ENCODE peak calls at places on chromosomes 16 and 17, in eight cellular contexts. O, E, R, B, U, J, F and H are unnamed samples.

GRCh38 chr17:41492351-41492750 is 2.6 kb upstream of the KRT36 start:
- DNase-seq in B (no peak), U (no peak), R (peak; percentile 23), E (no peak), O (peak; percentile 71), F (no peak), J (no peak), H (no peak)

GRCh38 chr16:47905771-47906170 is 250.0 kb downstream of the ABCC12 start:
- DNase-seq in U (no peak), F (no peak), E (no peak), J (no peak), R (no peak), B (no peak), O (no peak), H (no peak)

GRCh38 chr17:80261159-80261894 is 675 bp downstream of the RNF213 start:
- DNase-seq in E (peak; percentile 23), O (peak; percentile 69), F (no peak), J (peak; percentile 85), B (no peak), U (peak; percentile 34), R (no peak), H (peak; percentile 55)

GRCh38 chr17:17724991-17725852 is 44.0 kb downstream of the RAI1 start:
- DNase-seq in O (peak; percentile 43), B (no peak), F (no peak), J (no peak), R (no peak), E (no peak), U (no peak), H (no peak)

GRCh38 chr16:85497622-85498314 is 115.4 kb upstream of the GSE1 start:
- DNase-seq in J (no peak), E (no peak), R (no peak), B (no peak), U (peak; percentile 44), F (no peak), O (no peak), H (no peak)

GRCh38 chr16:8173111-8173644 is 417.1 kb downstream of the TMEM114 start:
- DNase-seq in U (peak; percentile 86), F (no peak), O (peak; percentile 27), J (peak; percentile 56), E (peak; percentile 74), R (peak; percentile 7), B (peak; percentile 1), H (peak; percentile 85)

GRCh38 chr16:19223235-19223847 is 55.3 kb downstream of the SYT17 start:
- DNase-seq in O (no peak), R (no peak), J (peak; percentile 51), E (no peak), F (no peak), U (peak; percentile 66), B (no peak), H (no peak)

GRCh38 chr17:75090871-75091854 is 3.4 kb downstream of the SLC16A5 start:
- DNase-seq in F (no peak), R (no peak), B (no peak), J (no peak), O (no peak), E (no peak), U (peak; percentile 49), H (no peak)

GRCh38 chr17:64502021-64502420 is 4.1 kb downstream of the DDX5 start:
- DNase-seq in J (no peak), U (no peak), F (no peak), O (no peak), E (no peak), B (no peak), R (no peak), H (no peak)

GRCh38 chr17:28154242-28154641 is 111.8 kb downstream of the NLK start:
- DNase-seq in F (no peak), R (no peak), U (no peak), B (no peak), O (no peak), E (no peak), J (no peak), H (no peak)

GRCh38 chr17:75124819-75125162 is 6.8 kb downstream of the NT5C start:
- DNase-seq in E (no peak), U (no peak), F (no peak), R (no peak), B (no peak), J (no peak), O (no peak), H (no peak)

GRCh38 chr16:22109258-22109898 is 17.0 kb downstream of the VWA3A start:
- DNase-seq in O (no peak), F (no peak), U (no peak), E (no peak), B (no peak), R (no peak), J (no peak), H (no peak)

GRCh38 chr16:1941162-1941923 is 1.7 kb downstream of the MSRB1 start:
- DNase-seq in R (no peak), F (no peak), B (no peak), J (no peak), E (no peak), U (peak; percentile 75), O (peak; percentile 39), H (no peak)

GRCh38 chr16:25343976-25344375 is 86.3 kb upstream of the ZKSCAN2 start:
- DNase-seq in B (no peak), F (no peak), O (no peak), R (no peak), J (no peak), U (no peak), E (no peak), H (no peak)

GRCh38 chr16:27177031-27177774 is 26.1 kb upstream of the KDM8 start:
- DNase-seq in E (no peak), B (peak; percentile 80), O (peak; percentile 71), U (no peak), R (peak; percentile 31), J (no peak), F (peak; percentile 62), H (no peak)

GRCh38 chr17:31678431-31678830 is 180.6 kb downstream of the COPRS start:
- DNase-seq in U (no peak), E (no peak), R (peak; percentile 59), B (no peak), O (no peak), F (no peak), J (no peak), H (no peak)

GRCh38 chr16:23491490-23492391 is 18.6 kb downstream of the GGA2 start:
- DNase-seq in E (no peak), R (no peak), F (no peak), O (peak; percentile 16), U (no peak), B (no peak), J (no peak), H (no peak)

GRCh38 chr17:2485543-2485942 is 26.1 kb downstream of the METTL16 start:
- DNase-seq in B (no peak), F (no peak), O (peak; percentile 57), R (peak; percentile 4), J (no peak), U (no peak), E (no peak), H (no peak)

GRCh38 chr16:75247249-75247648 is 4.2 kb downstream of the BCAR1 start:
- DNase-seq in F (no peak), O (no peak), B (no peak), E (no peak), J (no peak), R (no peak), U (no peak), H (no peak)

GRCh38 chr17:70040336-70040735 is 34.7 kb upstream of the KCNJ16 start:
- DNase-seq in U (no peak), B (peak; percentile 79), R (no peak), O (no peak), E (no peak), J (no peak), F (no peak), H (no peak)

GRCh38 chr17:2042355-2042929 is 620 bp downstream of the OVCA2 start:
- DNase-seq in F (no peak), B (no peak), J (no peak), R (no peak), O (peak; percentile 64), U (peak; percentile 22), E (peak; percentile 29), H (no peak)

GRCh38 chr17:39863918-39864746 is at the start of gene IKZF3:
- DNase-seq in J (peak; percentile 75), B (no peak), F (no peak), O (peak; percentile 17), E (peak; percentile 37), U (peak; percentile 67), R (no peak), H (no peak)

GRCh38 chr17:2580641-2581040 is 12.8 kb upstream of the PAFAH1B1 start:
- DNase-seq in U (no peak), F (no peak), B (no peak), O (no peak), E (no peak), J (no peak), R (no peak), H (no peak)

GRCh38 chr17:80118601-80119270 is 17.4 kb downstream of the GAA start:
- DNase-seq in F (no peak), E (no peak), U (no peak), B (no peak), O (no peak), J (no peak), R (no peak), H (no peak)

GRCh38 chr16:19701091-19701490 is 16.9 kb downstream of the KNOP1 start:
- DNase-seq in J (no peak), E (no peak), F (no peak), O (no peak), U (no peak), R (no peak), B (no peak), H (no peak)

GRCh38 chr16:2751577-2752034 is 832 bp upstream of the SRRM2 start:
- DNase-seq in U (no peak), R (no peak), B (no peak), O (no peak), E (no peak), J (no peak), F (peak; percentile 8), H (peak; percentile 27)